ENCODE peak calls at places on chromosomes 6 and 20, in ten cellular contexts. Q, U, A, B, K, R, V, E, H and X are unnamed samples.

GRCh38 chr6:37141291-37142046 is 28.5 kb upstream of the PIM1 start:
- DNase-seq in Q (no peak), U (peak), A (no peak), B (peak), K (no peak), R (no peak), V (peak), E (no peak), H (no peak), X (no peak)

GRCh38 chr20:15811951-15812350 is 761.3 kb downstream of the KIF16B start:
- DNase-seq in Q (no peak), U (no peak), A (no peak), B (no peak), K (no peak), R (no peak), V (no peak), E (no peak), H (no peak), X (no peak)

GRCh38 chr20:37355252-37356180 is 9.6 kb downstream of the SRC start:
- DNase-seq in Q (no peak), U (no peak), A (no peak), B (no peak), K (no peak), R (no peak), V (no peak), E (no peak), H (no peak), X (no peak)

GRCh38 chr6:91879346-91879995 is 1292.6 kb upstream of the MAP3K7 start:
- DNase-seq in Q (no peak), U (no peak), A (no peak), B (no peak), K (no peak), R (no peak), V (no peak), E (no peak), H (no peak), X (no peak)

GRCh38 chr6:21158149-21158548 is 435.4 kb upstream of the SOX4 start:
- DNase-seq in Q (no peak), U (no peak), A (no peak), B (no peak), K (no peak), R (no peak), V (no peak), E (no peak), H (no peak), X (no peak)

GRCh38 chr6:33923857-33924514 is 120.2 kb upstream of the MLN start:
- DNase-seq in Q (no peak), U (no peak), A (no peak), B (no peak), K (no peak), R (no peak), V (peak), E (no peak), H (no peak), X (no peak)

GRCh38 chr6:145442110-145442509 is 293.2 kb downstream of the EPM2A start:
- DNase-seq in Q (no peak), U (no peak), A (no peak), B (no peak), K (no peak), R (no peak), V (no peak), E (no peak), H (no peak), X (no peak)

GRCh38 chr20:3248167-3248992 is 9.4 kb upstream of the SLC4A11 start:
- DNase-seq in Q (peak), U (peak), A (peak), B (peak), K (peak), R (no peak), V (peak), E (no peak), H (peak), X (no peak)

GRCh38 chr6:11044712-11045167 is 635 bp upstream of the ELOVL2 start:
- DNase-seq in Q (no peak), U (no peak), A (no peak), B (no peak), K (no peak), R (no peak), V (no peak), E (no peak), H (no peak), X (no peak)

GRCh38 chr6:142946181-142946923 is 1.4 kb upstream of the HIVEP2 start:
- DNase-seq in Q (peak), U (peak), A (peak), B (peak), K (no peak), R (peak), V (peak), E (no peak), H (peak), X (peak)

GRCh38 chr6:145705561-145705960 is 29.8 kb downstream of the EPM2A start:
- DNase-seq in Q (no peak), U (no peak), A (no peak), B (no peak), K (no peak), R (no peak), V (peak), E (no peak), H (no peak), X (no peak)

GRCh38 chr6:99093781-99094180 is 146.0 kb upstream of the FBXL4 start:
- DNase-seq in Q (no peak), U (no peak), A (no peak), B (no peak), K (peak), R (no peak), V (no peak), E (no peak), H (no peak), X (no peak)

GRCh38 chr20:1122388-1123315 is 4.2 kb downstream of the PSMF1 start:
- DNase-seq in Q (no peak), U (no peak), A (no peak), B (no peak), K (no peak), R (no peak), V (peak), E (no peak), H (no peak), X (no peak)

GRCh38 chr20:42721923-42722322 is 467.8 kb downstream of the PTPRT start:
- DNase-seq in Q (no peak), U (no peak), A (no peak), B (no peak), K (no peak), R (no peak), V (no peak), E (no peak), H (no peak), X (no peak)

GRCh38 chr6:155521719-155522118 is 66.1 kb upstream of the NOX3 start:
- DNase-seq in Q (no peak), U (no peak), A (no peak), B (no peak), K (no peak), R (no peak), V (peak), E (no peak), H (no peak), X (no peak)

GRCh38 chr6:127554435-127555006 is 22.5 kb upstream of the C6orf58 start:
- DNase-seq in Q (peak), U (peak), A (no peak), B (peak), K (peak), R (no peak), V (peak), E (no peak), H (no peak), X (no peak)

GRCh38 chr6:141464490-141464889 is 668.2 kb upstream of the GJE1 start:
- DNase-seq in Q (no peak), U (no peak), A (no peak), B (no peak), K (peak), R (no peak), V (peak), E (no peak), H (no peak), X (no peak)

GRCh38 chr6:35477028-35477427 is 8.8 kb downstream of the RPL10A start:
- DNase-seq in Q (no peak), U (no peak), A (no peak), B (no peak), K (no peak), R (no peak), V (no peak), E (no peak), H (no peak), X (no peak)

GRCh38 chr20:62494980-62495797 is 19.4 kb upstream of the GATA5 start:
- DNase-seq in Q (no peak), U (no peak), A (no peak), B (no peak), K (no peak), R (no peak), V (no peak), E (no peak), H (no peak), X (no peak)

GRCh38 chr20:6746901-6747609 is 20.4 kb upstream of the BMP2 start:
- DNase-seq in Q (no peak), U (no peak), A (no peak), B (no peak), K (no peak), R (no peak), V (peak), E (no peak), H (no peak), X (no peak)

GRCh38 chr6:149212892-149213786 is 104.4 kb upstream of the TAB2 start:
- DNase-seq in Q (peak), U (no peak), A (no peak), B (peak), K (no peak), R (no peak), V (no peak), E (no peak), H (no peak), X (no peak)

GRCh38 chr20:44730441-44730840 is 15.2 kb upstream of the KCNK15 start:
- DNase-seq in Q (no peak), U (no peak), A (no peak), B (no peak), K (no peak), R (no peak), V (peak), E (no peak), H (no peak), X (no peak)

GRCh38 chr6:34934516-34934915 is 45.5 kb downstream of the ANKS1A start:
- DNase-seq in Q (no peak), U (no peak), A (no peak), B (no peak), K (no peak), R (peak), V (peak), E (no peak), H (no peak), X (no peak)

GRCh38 chr6:84447651-84448050 is 220.2 kb upstream of the CEP162 start:
- DNase-seq in Q (no peak), U (peak), A (no peak), B (no peak), K (no peak), R (no peak), V (no peak), E (no peak), H (no peak), X (no peak)

GRCh38 chr20:59159091-59159821 is 4.4 kb upstream of the ZNF831 start:
- DNase-seq in Q (peak), U (peak), A (peak), B (peak), K (no peak), R (no peak), V (no peak), E (no peak), H (no peak), X (no peak)

GRCh38 chr20:61650912-61651733 is 399.1 kb downstream of the CDH4 start:
- DNase-seq in Q (no peak), U (no peak), A (no peak), B (no peak), K (no peak), R (no peak), V (no peak), E (no peak), H (no peak), X (no peak)

GRCh38 chr6:158042245-158042798 is 60.7 kb downstream of the SYNJ2 start:
- DNase-seq in Q (no peak), U (no peak), A (no peak), B (no peak), K (no peak), R (peak), V (peak), E (no peak), H (no peak), X (no peak)

GRCh38 chr6:86782328-86782727 is 155.0 kb upstream of the HTR1E start:
- DNase-seq in Q (no peak), U (no peak), A (no peak), B (no peak), K (no peak), R (no peak), V (no peak), E (no peak), H (no peak), X (no peak)